ENCODE peak calls at places on chromosomes 11 and 22, in ten cellular contexts. P, U, N, A, S, B, Z, K, L and W are unnamed samples.

GRCh38 chr11:18527512-18527911 is 770 bp upstream of the TSG101 start:
- DNase-seq in P (peak), N (no peak), L (no peak), Z (no peak), K (peak), B (no peak), S (no peak), U (peak), A (no peak), W (no peak)

GRCh38 chr22:37520754-37521153 is 1.5 kb upstream of the CARD10 start:
- DNase-seq in N (no peak), B (no peak), P (no peak), K (no peak), S (no peak), U (no peak), Z (no peak), L (no peak), A (no peak), W (no peak)

GRCh38 chr11:61083601-61084147 is 18.6 kb upstream of the CD5 start:
- DNase-seq in Z (no peak), U (no peak), B (no peak), L (no peak), S (no peak), K (no peak), P (no peak), A (no peak), N (no peak), W (no peak)

GRCh38 chr11:98728421-98728820 is 292.3 kb upstream of the CNTN5 start:
- DNase-seq in A (no peak), L (no peak), K (no peak), S (no peak), P (no peak), U (no peak), B (no peak), Z (no peak), N (no peak), W (no peak)

GRCh38 chr11:76783294-76783900 is at the start of gene TSKU:
- DNase-seq in P (peak), N (no peak), S (no peak), Z (no peak), A (peak), L (no peak), K (no peak), B (no peak), U (no peak), W (no peak)

GRCh38 chr11:73716153-73717056 is 44.5 kb downstream of the RAB6A start:
- DNase-seq in Z (no peak), P (peak), A (no peak), U (no peak), N (no peak), K (no peak), B (no peak), S (no peak), L (no peak), W (no peak)

GRCh38 chr22:41074941-41075710 is 17.3 kb upstream of the EP300 start:
- DNase-seq in Z (no peak), A (no peak), B (no peak), N (no peak), L (no peak), U (no peak), K (no peak), P (no peak), S (no peak), W (no peak)

GRCh38 chr22:21829523-21829922 is 37.9 kb downstream of the MAPK1 start:
- DNase-seq in N (no peak), P (no peak), Z (no peak), L (no peak), K (no peak), U (no peak), S (no peak), A (no peak), B (no peak), W (no peak)

GRCh38 chr11:75706260-75706729 is 11.3 kb upstream of the MOGAT2 start:
- DNase-seq in B (peak), Z (peak), A (peak), S (peak), L (peak), U (peak), K (peak), P (peak), N (peak), W (no peak)

GRCh38 chr11:2800655-2801531 is 84.7 kb downstream of the CDKN1C start:
- DNase-seq in A (peak), N (no peak), K (no peak), U (no peak), P (no peak), L (no peak), Z (no peak), B (peak), S (no peak), W (no peak)

GRCh38 chr11:44623321-44623715 is 57.9 kb downstream of the CD82 start:
- DNase-seq in A (no peak), Z (no peak), L (no peak), B (no peak), S (no peak), N (no peak), K (no peak), U (no peak), P (peak), W (peak)

GRCh38 chr22:47036352-47036751 is 273.9 kb downstream of the TBC1D22A start:
- DNase-seq in S (no peak), U (no peak), N (no peak), K (no peak), L (no peak), P (no peak), Z (no peak), B (peak), A (peak), W (no peak)

GRCh38 chr11:103484545-103484944 is 375.3 kb downstream of the DYNC2H1 start:
- DNase-seq in A (no peak), L (no peak), Z (no peak), P (no peak), U (no peak), S (no peak), K (no peak), N (no peak), B (no peak), W (no peak)

GRCh38 chr22:46968359-46968740 is 205.9 kb downstream of the TBC1D22A start:
- DNase-seq in N (no peak), B (no peak), K (no peak), L (no peak), S (no peak), A (no peak), P (no peak), Z (no peak), U (no peak), W (no peak)

GRCh38 chr11:130592056-130592455 is 143.6 kb downstream of the ADAMTS15 start:
- DNase-seq in N (no peak), B (no peak), K (no peak), P (peak), Z (no peak), S (no peak), L (no peak), A (no peak), U (no peak), W (no peak)

GRCh38 chr11:117426297-117426685 is 98.6 kb downstream of the CEP164 start:
- DNase-seq in S (peak), B (peak), Z (peak), P (peak), L (peak), U (peak), K (peak), N (peak), A (peak), W (peak)

GRCh38 chr11:65305501-65306268 is 9.0 kb upstream of the CDC42EP2 start:
- DNase-seq in B (no peak), S (no peak), L (no peak), P (no peak), K (no peak), Z (no peak), N (no peak), U (no peak), A (no peak), W (no peak)

GRCh38 chr11:70876685-70877084 is 375.7 kb downstream of the SHANK2 start:
- DNase-seq in K (no peak), N (no peak), A (no peak), U (no peak), B (no peak), L (no peak), S (no peak), P (peak), Z (no peak), W (no peak)

GRCh38 chr22:38964306-38964705 is 6.9 kb downstream of the APOBEC3A start:
- DNase-seq in A (no peak), L (no peak), P (no peak), B (no peak), U (no peak), Z (no peak), S (no peak), N (no peak), K (no peak), W (no peak)

GRCh38 chr11:64854534-64855502 is 10.4 kb upstream of the CDC42BPG start:
- DNase-seq in Z (peak), U (peak), B (peak), S (no peak), A (peak), P (peak), L (no peak), K (peak), N (no peak), W (peak)

GRCh38 chr22:24553597-24554315 is 1.2 kb downstream of the GUCD1 start:
- DNase-seq in B (peak), A (no peak), S (no peak), K (no peak), N (no peak), L (no peak), U (peak), P (no peak), Z (no peak), W (no peak)